ENCODE peak calls at places on chromosomes 7 and 10, in four cellular contexts. One of them, this sample, is unnamed.

GRCh38 chr7:2572101-2572842 is 13.5 kb downstream of the IQCE start:
- DNase-seq in HepG2: no peak
- DNase-seq in WTC11: no peak
- DNase-seq in K562: peak; percentile 64
- DNase-seq in this sample: no peak

GRCh38 chr7:47677093-47677492 is 95.2 kb upstream of the TNS3 start:
- DNase-seq in K562: no peak
- DNase-seq in HepG2: no peak
- DNase-seq in WTC11: no peak
- DNase-seq in this sample: no peak

GRCh38 chr7:88253640-88254039 is 33.8 kb upstream of the SRI start:
- DNase-seq in HepG2: no peak
- DNase-seq in K562: no peak
- DNase-seq in WTC11: no peak
- DNase-seq in this sample: no peak

GRCh38 chr10:51124852-51125251 is 50.6 kb downstream of the PRKG1 start:
- DNase-seq in HepG2: no peak
- DNase-seq in K562: peak; percentile 1
- DNase-seq in WTC11: no peak
- DNase-seq in this sample: no peak

GRCh38 chr10:86535057-86535882 is 13.7 kb upstream of the WAPL start:
- DNase-seq in K562: peak; percentile 76
- DNase-seq in WTC11: peak; percentile 75
- DNase-seq in HepG2: peak; percentile 38
- DNase-seq in this sample: no peak

GRCh38 chr7:128166603-128167315 is 74.3 kb upstream of the LEP start:
- DNase-seq in WTC11: peak; percentile 54
- DNase-seq in HepG2: no peak
- DNase-seq in K562: no peak
- DNase-seq in this sample: no peak

GRCh38 chr7:128039487-128040099 is 8.4 kb upstream of the LRRC4 start:
- DNase-seq in HepG2: no peak
- DNase-seq in K562: no peak
- DNase-seq in WTC11: no peak
- DNase-seq in this sample: no peak

GRCh38 chr10:3874988-3875841 is 90.2 kb upstream of the KLF6 start:
- DNase-seq in K562: no peak
- DNase-seq in HepG2: no peak
- DNase-seq in WTC11: no peak
- DNase-seq in this sample: no peak

GRCh38 chr10:18486444-18486843 is 164.9 kb downstream of the NSUN6 start:
- DNase-seq in K562: no peak
- DNase-seq in HepG2: no peak
- DNase-seq in WTC11: no peak
- DNase-seq in this sample: no peak

GRCh38 chr7:150341263-150342118 is at the start of gene RARRES2:
- DNase-seq in WTC11: peak; percentile 73
- DNase-seq in K562: no peak
- DNase-seq in HepG2: peak; percentile 49
- DNase-seq in this sample: no peak

GRCh38 chr7:150339369-150339768 is 2.1 kb downstream of the RARRES2 start:
- DNase-seq in K562: no peak
- DNase-seq in HepG2: no peak
- DNase-seq in WTC11: no peak
- DNase-seq in this sample: no peak

GRCh38 chr7:150340024-150340749 is 1.2 kb downstream of the RARRES2 start:
- DNase-seq in HepG2: peak; percentile 56
- DNase-seq in WTC11: peak; percentile 48
- DNase-seq in K562: no peak
- DNase-seq in this sample: no peak

GRCh38 chr7:150342119-150342405 is 633 bp upstream of the RARRES2 start:
- DNase-seq in K562: no peak
- DNase-seq in HepG2: no peak
- DNase-seq in WTC11: no peak
- DNase-seq in this sample: no peak

DNA sequence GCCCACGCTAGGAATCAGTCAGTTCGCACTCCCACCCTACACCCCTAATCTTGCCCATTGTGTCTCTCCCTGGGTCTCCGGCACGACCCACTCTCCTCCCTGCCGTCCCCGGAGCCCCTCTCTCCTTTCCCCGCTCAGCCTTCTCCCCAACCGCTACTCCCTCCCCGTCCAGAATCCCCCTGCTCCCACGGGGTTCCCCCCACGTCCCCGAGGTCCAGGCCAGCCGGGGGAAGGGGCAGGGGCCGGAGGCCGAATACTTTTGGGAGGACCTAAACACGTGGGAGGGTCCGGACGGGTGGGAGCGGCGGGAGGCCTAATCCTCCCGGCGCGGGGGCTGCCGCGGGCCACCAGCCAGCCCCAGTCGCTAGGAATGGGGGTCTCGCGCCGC is 560 bp downstream of the RARRES2 start:
- DNase-seq in HepG2: no peak
- DNase-seq in K562: no peak
- DNase-seq in WTC11: no peak
- DNase-seq in this sample: no peak
- TF ChIP-seq ELF4 in HepG2: no peak
- TF ChIP-seq ELF4 in K562: no peak
- TF ChIP-seq ELF4 in WTC11: no peak
- TF ChIP-seq ELF4 in this sample: no peak

GRCh38 chr10:78807504-78808202 is 261.1 kb upstream of the ZMIZ1 start:
- DNase-seq in K562: no peak
- DNase-seq in HepG2: no peak
- DNase-seq in WTC11: no peak
- DNase-seq in this sample: no peak
- TF ChIP-seq ELF4 in K562: no peak
- TF ChIP-seq ELF4 in HepG2: no peak
- TF ChIP-seq ELF4 in WTC11: no peak
- TF ChIP-seq ELF4 in this sample: no peak

GRCh38 chr10:84264611-84265141 is 19.8 kb downstream of the RGR start:
- DNase-seq in K562: peak; percentile 77
- DNase-seq in WTC11: peak; percentile 84
- DNase-seq in HepG2: peak; percentile 41
- DNase-seq in this sample: peak; percentile 81

GRCh38 chr10:84262190-84262956 is 17.5 kb downstream of the RGR start:
- DNase-seq in HepG2: no peak
- DNase-seq in K562: no peak
- DNase-seq in WTC11: no peak
- DNase-seq in this sample: no peak

GRCh38 chr10:84263716-84264115 is 18.9 kb downstream of the RGR start:
- DNase-seq in WTC11: no peak
- DNase-seq in K562: no peak
- DNase-seq in HepG2: no peak
- DNase-seq in this sample: no peak

GRCh38 chr10:84267503-84268126 is 22.8 kb downstream of the RGR start:
- DNase-seq in HepG2: peak; percentile 13
- DNase-seq in WTC11: peak; percentile 86
- DNase-seq in K562: peak; percentile 75
- DNase-seq in this sample: peak; percentile 49

DNA sequence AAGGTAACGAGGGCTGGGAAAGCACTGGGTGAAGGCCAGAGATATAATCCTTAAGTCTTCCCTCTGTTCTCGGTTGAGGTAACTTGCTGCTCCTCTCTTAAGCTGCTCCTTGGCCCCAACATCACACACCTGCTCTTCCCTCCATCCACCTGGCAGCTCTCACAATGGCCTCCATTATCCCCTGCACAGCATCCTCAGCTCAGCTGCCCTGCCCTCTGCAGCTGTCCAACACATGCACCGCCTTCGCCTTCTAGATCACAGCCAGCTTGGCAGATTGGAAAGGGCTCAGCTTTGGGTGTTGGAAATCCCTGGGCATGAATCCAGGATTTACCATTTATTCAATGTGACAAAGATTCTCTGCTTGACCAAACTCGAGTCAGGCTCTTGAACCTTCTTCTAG is 20.5 kb downstream of the RGR start:
- DNase-seq in K562: no peak
- DNase-seq in WTC11: no peak
- DNase-seq in HepG2: no peak
- DNase-seq in this sample: no peak
- TF ChIP-seq ELF4 in K562: no peak
- TF ChIP-seq ELF4 in WTC11: no peak
- TF ChIP-seq ELF4 in HepG2: no peak
- TF ChIP-seq ELF4 in this sample: no peak

GRCh38 chr10:10782603-10783002 is 235.1 kb upstream of the CELF2 start:
- DNase-seq in K562: no peak
- DNase-seq in HepG2: no peak
- DNase-seq in WTC11: no peak
- DNase-seq in this sample: no peak
- TF ChIP-seq ELF4 in K562: no peak
- TF ChIP-seq ELF4 in HepG2: no peak
- TF ChIP-seq ELF4 in WTC11: no peak
- TF ChIP-seq ELF4 in this sample: no peak

This sample was measured in HEK293T.